ENCODE peak calls at places on chromosome 5, in nine cellular contexts. V is upper lobe of left lung; Z is hepatocyte; M is A673; U is lower leg skin; X is fibroblast of mammary gland; W is GM20000; P is astrocyte; I is CD8-positive, alpha-beta T cell. A is an unnamed sample.
A peak's percentile ranks its signal among the peaks of the same experiment; 100 is the strongest.

GRCh38 chr5:89934069-89934468 is 475.5 kb downstream of the CETN3 start:
- DNase-seq in U (no peak), V (no peak), P (no peak), Z (no peak), X (no peak), I (no peak), M (no peak), W (no peak), A (no peak)

GRCh38 chr5:138402640-138403039 is 36.2 kb upstream of the REEP2 start:
- DNase-seq in P (no peak), V (no peak), Z (no peak), W (peak; percentile 14), I (no peak), M (no peak), U (no peak), X (no peak), A (no peak)

GRCh38 chr5:96008987-96009647 is 47.5 kb upstream of the ELL2 start:
- DNase-seq in I (no peak), Z (no peak), V (no peak), W (no peak), P (peak; percentile 77), X (no peak), M (no peak), U (no peak), A (no peak)

GRCh38 chr5:96968074-96968473 is 32.2 kb downstream of the LNPEP start:
- DNase-seq in P (peak; percentile 68), M (peak; percentile 75), I (no peak), W (no peak), U (no peak), V (no peak), Z (peak; percentile 13), X (peak; percentile 42), A (peak; percentile 71)

GRCh38 chr5:145531038-145531734 is 304.0 kb downstream of the PRELID2 start:
- DNase-seq in P (peak; percentile 84), I (no peak), Z (peak; percentile 70), M (no peak), V (no peak), W (no peak), U (no peak), X (peak; percentile 72), A (peak; percentile 82)

GRCh38 chr5:166961028-166961427 is 1330.4 kb upstream of the WWC1 start:
- DNase-seq in Z (no peak), V (no peak), X (peak; percentile 28), U (no peak), I (no peak), P (no peak), W (no peak), M (peak; percentile 18), A (peak; percentile 8)

GRCh38 chr5:134446938-134447337 is 35.3 kb upstream of the CDKN2AIPNL start:
- DNase-seq in U (no peak), M (no peak), V (no peak), Z (peak; percentile 76), W (peak; percentile 33), X (no peak), I (no peak), P (no peak), A (no peak)

GRCh38 chr5:10627185-10628115 is 63.6 kb downstream of the ANKRD33B start:
- DNase-seq in V (peak; percentile 83), P (peak; percentile 96), X (peak; percentile 98), Z (peak; percentile 95), I (peak; percentile 51), U (peak; percentile 94), M (peak; percentile 97), W (peak; percentile 72), A (peak; percentile 99)

DNA sequence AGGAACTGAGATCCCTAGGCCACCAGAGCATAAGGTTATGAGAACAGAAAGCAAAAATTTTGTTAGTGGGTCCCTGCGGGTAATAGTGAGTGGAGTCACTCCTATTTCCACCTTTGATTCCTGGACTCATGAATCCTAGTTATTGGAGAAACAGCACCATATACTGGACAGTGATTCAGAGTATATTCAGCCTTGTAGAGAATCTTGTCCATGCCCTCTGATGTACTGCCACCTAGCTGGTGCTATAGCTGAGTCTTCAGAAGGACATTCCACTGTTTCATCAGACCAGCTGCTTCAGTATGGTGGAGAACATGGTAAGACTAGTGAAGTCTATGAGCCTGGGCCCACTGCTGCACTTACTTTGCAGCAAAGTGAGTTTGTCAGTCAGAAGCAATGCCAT is 25.0 kb upstream of the ITGA2 start:
- DNase-seq in W (no peak), P (no peak), Z (no peak), M (no peak), V (no peak), U (no peak), I (no peak), X (no peak), A (no peak)
- TF ChIP-seq CTCF in W (no peak), P (no peak), Z (no peak), M (peak; percentile 19), V (no peak), U (no peak), I (no peak), X (peak; percentile 12), A (peak; percentile 9)

GRCh38 chr5:151523335-151523734 is 67.8 kb downstream of the FAT2 start:
- DNase-seq in W (peak; percentile 81), I (no peak), P (peak; percentile 3), M (peak; percentile 47), Z (peak; percentile 47), X (peak; percentile 63), V (no peak), U (peak; percentile 74), A (peak; percentile 71)
- TF ChIP-seq CTCF in W (peak; percentile 49), I (peak; percentile 40), P (peak; percentile 62), M (peak; percentile 59), Z (peak; percentile 48), X (peak; percentile 86), V (peak; percentile 31), U (no peak), A (peak; percentile 85)

GRCh38 chr5:142915038-142915437 is 144.9 kb downstream of the ARHGAP26 start:
- DNase-seq in W (no peak), P (no peak), V (no peak), Z (no peak), X (no peak), U (no peak), I (no peak), M (no peak), A (no peak)

GRCh38 chr5:142913728-142914338 is 143.7 kb downstream of the ARHGAP26 start:
- DNase-seq in U (no peak), Z (no peak), P (no peak), I (no peak), V (no peak), W (no peak), X (no peak), M (peak; percentile 56), A (no peak)

GRCh38 chr5:142911775-142912174 is 141.6 kb downstream of the ARHGAP26 start:
- DNase-seq in V (no peak), Z (no peak), W (no peak), I (no peak), M (no peak), P (no peak), U (no peak), X (no peak), A (no peak)

GRCh38 chr5:142918959-142919635 is 148.9 kb downstream of the ARHGAP26 start:
- DNase-seq in W (no peak), M (peak; percentile 19), Z (no peak), X (no peak), U (no peak), V (no peak), P (no peak), I (no peak), A (no peak)

DNA sequence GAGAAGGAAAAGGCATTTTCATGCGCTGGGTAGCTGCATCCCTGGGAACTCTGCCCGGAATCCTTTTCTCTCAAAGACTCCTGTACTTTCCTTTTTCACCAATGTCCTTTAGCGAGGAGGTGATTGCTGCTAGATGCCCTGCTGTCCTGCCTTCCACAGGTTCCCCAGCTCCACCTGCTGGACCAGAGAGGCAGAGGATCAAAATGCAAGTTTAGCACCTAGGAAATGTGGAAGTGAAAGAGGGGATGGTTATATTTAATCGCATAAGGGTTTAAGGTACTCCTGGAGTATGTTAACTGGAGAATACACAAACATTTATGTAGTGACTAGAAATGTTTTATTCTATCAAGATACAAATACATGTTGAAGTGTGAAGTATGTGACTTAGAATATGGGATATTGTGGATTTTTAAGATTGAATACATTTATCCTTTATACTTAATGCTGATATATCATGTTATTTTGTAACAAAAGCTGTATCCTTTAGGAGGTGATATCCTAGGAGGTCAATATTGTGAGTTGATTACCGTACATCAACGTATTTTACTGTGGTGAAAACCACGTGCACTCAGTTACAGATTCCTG is 145.8 kb downstream of the ARHGAP26 start:
- DNase-seq in P (no peak), M (peak; percentile 29), V (no peak), X (peak; percentile 18), Z (peak; percentile 64), U (no peak), W (peak; percentile 37), I (no peak), A (peak; percentile 67)
- TF ChIP-seq CTCF in P (peak; percentile 59), M (peak; percentile 59), V (no peak), X (peak; percentile 58), Z (peak; percentile 58), U (no peak), W (peak; percentile 50), I (no peak), A (peak; percentile 87)

GRCh38 chr5:8394965-8395364 is 526.0 kb downstream of the MTRR start:
- DNase-seq in W (no peak), U (no peak), I (no peak), X (no peak), P (no peak), V (no peak), Z (no peak), M (no peak), A (no peak)
- TF ChIP-seq CTCF in W (no peak), U (no peak), I (no peak), X (no peak), P (no peak), V (no peak), Z (peak; percentile 14), M (no peak), A (no peak)

GRCh38 chr5:4625206-4625896 is 514.8 kb upstream of the ADAMTS16 start:
- DNase-seq in X (no peak), V (no peak), P (no peak), M (no peak), I (no peak), U (no peak), W (no peak), Z (no peak), A (no peak)
- TF ChIP-seq CTCF in X (no peak), V (no peak), P (no peak), M (no peak), I (no peak), U (no peak), W (no peak), Z (no peak), A (no peak)

GRCh38 chr5:16428359-16428758 is 37.2 kb downstream of the ZNF622 start:
- DNase-seq in W (no peak), V (no peak), U (no peak), Z (no peak), P (no peak), M (no peak), X (no peak), I (no peak), A (no peak)
- TF ChIP-seq CTCF in W (no peak), V (no peak), U (no peak), Z (no peak), P (no peak), M (no peak), X (no peak), I (no peak), A (no peak)

DNA sequence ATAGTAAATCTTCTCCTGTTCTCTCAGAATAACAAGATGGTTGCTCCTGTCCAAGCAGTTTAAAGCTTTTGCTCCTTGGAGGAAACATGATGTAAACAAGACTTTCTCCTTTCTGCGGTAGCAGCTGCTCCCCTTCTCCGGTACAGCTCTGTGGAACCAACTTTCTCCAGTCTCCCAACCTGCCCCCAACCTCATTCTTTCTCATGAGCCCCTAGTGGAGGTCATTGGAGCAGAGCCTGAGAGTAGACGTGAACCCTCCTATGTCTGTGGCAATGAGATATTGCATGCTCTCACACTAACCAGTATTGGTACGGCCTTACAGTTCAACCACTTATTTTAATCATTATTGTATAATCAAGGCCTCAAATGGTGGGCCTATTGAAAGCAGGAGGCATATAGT is 483.8 kb upstream of the CDH10 start:
- DNase-seq in U (no peak), M (no peak), W (no peak), V (no peak), I (no peak), Z (no peak), X (no peak), P (no peak), A (no peak)
- TF ChIP-seq CTCF in U (no peak), M (no peak), W (no peak), V (no peak), I (no peak), Z (no peak), X (no peak), P (no peak), A (no peak)

A was measured in choroid plexus epithelial cell.